ENCODE peak calls at places on chromosomes 13 and 19, in eight cellular contexts. L is NCI-H2029 treated with DMSO at 0.1 percent for 48 hours; H is GM18507; D is stimulated activated CD4-positive, alpha-beta T cell treated with anti-CD3 and anti-CD28 coated beads, Interleukin-2, amount 100 ng/mL, for 24 hours; P is KG1; X is mesenchymal stem cell; Q is ACHN; W is kidney tubule cell. K is an unnamed sample.

GRCh38 chr13:39918837-39919236 is 263.4 kb downstream of the COG6 start:
- DNase-seq in L (no peak), H (no peak), D (no peak), P (no peak), X (peak), Q (no peak), W (no peak), K (no peak)

GRCh38 chr13:113035209-113035800 is 66.3 kb downstream of the MCF2L start:
- DNase-seq in L (no peak), H (no peak), D (no peak), P (no peak), X (no peak), Q (no peak), W (no peak), K (no peak)

GRCh38 chr19:17725422-17726078 is 6.3 kb downstream of the MAP1S start:
- DNase-seq in L (no peak), H (no peak), D (no peak), P (no peak), X (no peak), Q (no peak), W (no peak), K (no peak)

GRCh38 chr19:40453151-40453735 is 9.1 kb upstream of the SERTAD3 start:
- DNase-seq in L (no peak), H (no peak), D (no peak), P (no peak), X (no peak), Q (no peak), W (no peak), K (no peak)

GRCh38 chr19:1276620-1277007 is 1.3 kb downstream of the FAM174C start:
- DNase-seq in L (no peak), H (no peak), D (no peak), P (no peak), X (no peak), Q (no peak), W (no peak), K (no peak)

GRCh38 chr19:23817519-23817918 is 58.8 kb upstream of the ZNF681 start:
- DNase-seq in L (no peak), H (no peak), D (peak), P (no peak), X (peak), Q (peak), W (peak), K (peak)

GRCh38 chr13:44646044-44646443 is 69.9 kb upstream of the TSC22D1 start:
- DNase-seq in L (no peak), H (no peak), D (no peak), P (no peak), X (no peak), Q (no peak), W (no peak), K (no peak)

GRCh38 chr19:45472557-45473365 is 5.0 kb downstream of the FOSB start:
- DNase-seq in L (no peak), H (no peak), D (no peak), P (no peak), X (peak), Q (no peak), W (peak), K (no peak)

GRCh38 chr13:95924389-95924994 is 128.7 kb downstream of the UGGT2 start:
- DNase-seq in L (no peak), H (no peak), D (no peak), P (no peak), X (peak), Q (peak), W (peak), K (no peak)

GRCh38 chr13:28867564-28867963 is 47.4 kb downstream of the MTUS2 start:
- DNase-seq in L (no peak), H (no peak), D (no peak), P (no peak), X (no peak), Q (no peak), W (no peak), K (no peak)

GRCh38 chr19:58387338-58388174 is 487 bp downstream of the RPS5 start:
- DNase-seq in L (no peak), H (no peak), D (no peak), P (no peak), X (peak), Q (no peak), W (no peak), K (peak)

GRCh38 chr19:14731200-14731599 is 41.4 kb downstream of the ZNF333 start:
- DNase-seq in L (no peak), H (no peak), D (no peak), P (no peak), X (no peak), Q (no peak), W (no peak), K (no peak)

GRCh38 chr19:49662011-49662410 is 3.6 kb downstream of the IRF3 start:
- DNase-seq in L (no peak), H (no peak), D (no peak), P (no peak), X (no peak), Q (no peak), W (no peak), K (no peak)

GRCh38 chr13:111178417-111178816 is 63.3 kb downstream of the ARHGEF7 start:
- DNase-seq in L (no peak), H (no peak), D (no peak), P (no peak), X (no peak), Q (no peak), W (no peak), K (no peak)

GRCh38 chr19:38875656-38876345 is 2.3 kb downstream of the RINL start:
- DNase-seq in L (no peak), H (no peak), D (no peak), P (no peak), X (no peak), Q (no peak), W (no peak), K (no peak)

GRCh38 chr13:102830646-102831045 is 15.2 kb upstream of the ERCC5 start:
- DNase-seq in L (no peak), H (no peak), D (no peak), P (no peak), X (no peak), Q (no peak), W (peak), K (peak)

GRCh38 chr19:10288662-10289166 is 1.0 kb upstream of the ICAM5 start:
- DNase-seq in L (no peak), H (no peak), D (peak), P (no peak), X (peak), Q (peak), W (peak), K (peak)

GRCh38 chr13:83378901-83379300 is 503.4 kb downstream of the SLITRK1 start:
- DNase-seq in L (no peak), H (no peak), D (no peak), P (no peak), X (no peak), Q (no peak), W (no peak), K (no peak)

GRCh38 chr13:105334211-105334610 is 1201.3 kb downstream of the EFNB2 start:
- DNase-seq in L (no peak), H (no peak), D (no peak), P (no peak), X (peak), Q (peak), W (peak), K (no peak)

GRCh38 chr19:17872251-17873001 is 681 bp downstream of the SLC5A5 start:
- DNase-seq in L (no peak), H (no peak), D (peak), P (no peak), X (no peak), Q (no peak), W (no peak), K (no peak)

GRCh38 chr19:805161-805561 is 7.9 kb downstream of the PTBP1 start:
- DNase-seq in L (no peak), H (no peak), D (no peak), P (no peak), X (no peak), Q (no peak), W (no peak), K (no peak)

GRCh38 chr13:44404261-44405139 is 30.9 kb downstream of the SERP2 start:
- DNase-seq in L (no peak), H (no peak), D (no peak), P (no peak), X (no peak), Q (no peak), W (no peak), K (no peak)

GRCh38 chr19:33906578-33907335 is 110.1 kb downstream of the KCTD15 start:
- DNase-seq in L (no peak), H (no peak), D (no peak), P (no peak), X (peak), Q (no peak), W (peak), K (no peak)

GRCh38 chr13:67224148-67224846 is 5.8 kb downstream of the PCDH9 start:
- DNase-seq in L (peak), H (no peak), D (peak), P (peak), X (peak), Q (peak), W (peak), K (peak)

GRCh38 chr13:53301449-53301848 is 272.8 kb downstream of the OLFM4 start:
- DNase-seq in L (no peak), H (no peak), D (no peak), P (no peak), X (no peak), Q (no peak), W (no peak), K (no peak)

GRCh38 chr13:103638706-103639105 is 572.5 kb upstream of the SLC10A2 start:
- DNase-seq in L (no peak), H (no peak), D (no peak), P (no peak), X (no peak), Q (no peak), W (no peak), K (no peak)

GRCh38 chr19:18438331-18439024 is 545 bp upstream of the ISYNA1 start:
- DNase-seq in L (no peak), H (no peak), D (peak), P (no peak), X (peak), Q (no peak), W (no peak), K (no peak)

GRCh38 chr19:17090501-17091074 is 15.0 kb downstream of the MYO9B start:
- DNase-seq in L (no peak), H (no peak), D (peak), P (peak), X (peak), Q (no peak), W (no peak), K (peak)

GRCh38 chr19:45293682-45294081 is 29.0 kb downstream of the CKM start:
- DNase-seq in L (no peak), H (no peak), D (peak), P (no peak), X (no peak), Q (no peak), W (peak), K (no peak)

GRCh38 chr19:14146789-14147216 is 10.4 kb upstream of the ASF1B start:
- DNase-seq in L (no peak), H (no peak), D (no peak), P (no peak), X (peak), Q (no peak), W (peak), K (no peak)